ENCODE peak calls at places on chromosomes 13 and 19, in six cellular contexts. W is AG04450; L is PC-3; Y is left ventricle myocardium superior; B is activated CD4-positive, alpha-beta memory T cell treated with anti-CD3 and anti-CD28 coated beads, Interleukin-2, amount 10 ng/mL, durations not matched to agents 7 days and 5 days; P is foreskin fibroblast. A is an unnamed sample.

GRCh38 chr19:743168-743687 is 7.7 kb upstream of the MISP start:
- DNase-seq in W (no peak), P (no peak), B (no peak), L (no peak), Y (no peak), A (no peak)

GRCh38 chr19:38735257-38735686 is 9.0 kb downstream of the CAPN12 start:
- DNase-seq in B (peak; percentile 55), P (no peak), Y (peak; percentile 31), L (peak; percentile 18), W (no peak), A (no peak)

GRCh38 chr19:47023448-47023794 is 3.8 kb downstream of the NPAS1 start:
- DNase-seq in B (no peak), L (no peak), P (no peak), W (no peak), Y (no peak), A (no peak)

GRCh38 chr13:48255090-48255489 is 22.1 kb downstream of the ITM2B start:
- DNase-seq in B (no peak), Y (no peak), W (no peak), P (no peak), L (no peak), A (no peak)

GRCh38 chr19:4669723-4670480 is at the start of gene MYDGF:
- DNase-seq in L (peak; percentile 90), B (peak; percentile 95), P (peak; percentile 97), W (peak; percentile 54), Y (peak; percentile 97), A (peak; percentile 19)

GRCh38 chr19:33298146-33298911 is 4.0 kb downstream of the CEBPA start:
- DNase-seq in B (no peak), P (no peak), Y (no peak), L (no peak), W (no peak), A (no peak)

GRCh38 chr13:113643593-113643992 is 14.4 kb downstream of the ATP4B start:
- DNase-seq in L (no peak), P (no peak), B (no peak), Y (no peak), W (no peak), A (peak; percentile 67)

GRCh38 chr19:12555456-12555930 is 4.2 kb upstream of the ZNF564 start:
- DNase-seq in B (no peak), W (no peak), Y (peak; percentile 27), L (no peak), P (no peak), A (no peak)

GRCh38 chr13:31769581-31769980 is 30.3 kb downstream of the RXFP2 start:
- DNase-seq in P (peak; percentile 79), L (no peak), W (no peak), Y (no peak), B (no peak), A (no peak)

GRCh38 chr13:91368676-91369425 is 21.4 kb downstream of the MIR17HG start:
- DNase-seq in P (no peak), W (no peak), B (no peak), Y (no peak), L (no peak), A (no peak)

GRCh38 chr19:45173816-45174215 is 4.2 kb downstream of the TRAPPC6A start:
- DNase-seq in Y (no peak), L (no peak), B (no peak), P (peak; percentile 35), W (no peak), A (no peak)

GRCh38 chr13:60329221-60329983 is 67.6 kb upstream of the TDRD3 start:
- DNase-seq in B (peak; percentile 25), P (peak; percentile 15), L (peak; percentile 35), W (no peak), Y (no peak), A (no peak)

GRCh38 chr13:110426745-110427144 is 119.7 kb downstream of the COL4A2 start:
- DNase-seq in B (no peak), Y (no peak), W (no peak), P (no peak), L (no peak), A (no peak)

GRCh38 chr19:30807263-30807662 is 435.1 kb downstream of the ZNF536 start:
- DNase-seq in L (no peak), B (no peak), P (no peak), W (no peak), Y (no peak), A (no peak)

GRCh38 chr19:46533085-46534081 is 37.7 kb upstream of the PNMA8B start:
- DNase-seq in W (no peak), Y (no peak), L (no peak), P (no peak), B (no peak), A (no peak)

GRCh38 chr13:93002071-93002470 is 224.5 kb upstream of the GPC6 start:
- DNase-seq in P (peak; percentile 79), B (no peak), W (no peak), Y (no peak), L (no peak), A (no peak)

GRCh38 chr13:83453300-83453699 is 429.0 kb downstream of the SLITRK1 start:
- DNase-seq in W (no peak), B (no peak), Y (no peak), L (no peak), P (no peak), A (no peak)

GRCh38 chr19:55690109-55690768 is 15.2 kb downstream of the EPN1 start:
- DNase-seq in P (no peak), L (no peak), W (no peak), Y (peak; percentile 26), B (no peak), A (no peak)

GRCh38 chr19:4360081-4360569 is 16.8 kb downstream of the MPND start:
- DNase-seq in P (no peak), W (no peak), B (no peak), Y (no peak), L (no peak), A (no peak)

GRCh38 chr13:112735791-112736190 is 46.0 kb downstream of the ATP11A start:
- DNase-seq in L (no peak), W (no peak), Y (no peak), P (no peak), B (no peak), A (no peak)

GRCh38 chr13:44364601-44365000 is 9.0 kb upstream of the SERP2 start:
- DNase-seq in P (peak; percentile 71), L (peak; percentile 91), B (no peak), W (no peak), Y (no peak), A (no peak)

GRCh38 chr13:110421061-110421460 is 114.0 kb downstream of the COL4A2 start:
- DNase-seq in Y (no peak), W (no peak), P (peak; percentile 20), B (no peak), L (no peak), A (no peak)

GRCh38 chr19:10142701-10143375 is 23.1 kb upstream of the EIF3G start:
- DNase-seq in P (no peak), B (peak; percentile 50), Y (no peak), W (no peak), L (no peak), A (no peak)